ENCODE peak calls at places on chromosomes 11 and 22, in nine cellular contexts. O is tibial nerve, K is neuronal stem cell, N is skeletal muscle cell, R is NCI-H2081, J is EL, H is GM03348, G is GM04504, Z is RPMI8226. S is an unnamed sample.
A peak's percentile ranks its signal among the peaks of the same experiment; 100 is the strongest.

GRCh38 chr11:11958403-11958802 is 50.0 kb downstream of the DKK3 start:
- DNase-seq in J (no peak), G (no peak), Z (no peak), N (no peak), K (no peak), R (no peak), O (no peak), H (no peak), S (no peak)

GRCh38 chr11:57323503-57324153 is 1.1 kb downstream of the TNKS1BP1 start:
- DNase-seq in N (no peak), R (no peak), K (no peak), J (peak; percentile 38), H (peak; percentile 66), O (no peak), G (no peak), Z (no peak), S (peak; percentile 88)

GRCh38 chr22:34997921-34998320 is 68.0 kb upstream of the ISX start:
- DNase-seq in G (no peak), N (no peak), Z (no peak), O (no peak), J (no peak), R (no peak), H (no peak), K (no peak), S (no peak)

GRCh38 chr11:43072096-43072495 is 239.7 kb upstream of the API5 start:
- DNase-seq in N (no peak), G (no peak), R (no peak), O (no peak), Z (no peak), K (no peak), H (no peak), J (no peak), S (no peak)

GRCh38 chr22:49207008-49207775 is 620.5 kb downstream of the BRD1 start:
- DNase-seq in O (no peak), Z (no peak), G (no peak), K (no peak), H (no peak), J (no peak), N (no peak), R (no peak), S (no peak)

GRCh38 chr11:48063424-48063978 is 83.1 kb downstream of the PTPRJ start:
- DNase-seq in O (peak; percentile 59), J (peak; percentile 98), H (peak; percentile 88), G (peak; percentile 93), R (no peak), K (no peak), N (peak; percentile 86), Z (no peak), S (peak; percentile 94)

GRCh38 chr11:63635762-63636465 is 21.7 kb upstream of the PLAAT3 start:
- DNase-seq in R (peak; percentile 38), Z (peak; percentile 69), O (peak; percentile 69), G (no peak), J (peak; percentile 60), K (peak; percentile 62), H (peak; percentile 80), N (peak; percentile 14), S (peak; percentile 84)

GRCh38 chr11:63986156-63986931 is at the start of gene OTUB1:
- DNase-seq in G (peak; percentile 78), N (peak; percentile 35), J (peak; percentile 91), H (peak; percentile 97), R (peak; percentile 96), Z (peak; percentile 95), K (peak; percentile 91), O (peak; percentile 75), S (peak; percentile 100)

GRCh38 chr11:123682976-123683375 is 28.6 kb upstream of the SCN3B start:
- DNase-seq in G (no peak), O (no peak), N (no peak), Z (no peak), R (no peak), K (no peak), H (no peak), J (no peak), S (no peak)

GRCh38 chr11:134749040-134749586 is 337.1 kb upstream of the B3GAT1 start:
- DNase-seq in J (no peak), H (no peak), N (no peak), K (no peak), O (no peak), Z (no peak), R (no peak), G (no peak), S (no peak)

GRCh38 chr22:17368727-17369552 is at the start of gene CECR2:
- DNase-seq in Z (no peak), O (peak; percentile 12), N (no peak), R (no peak), J (no peak), K (peak; percentile 90), G (no peak), H (peak; percentile 17), S (no peak)

GRCh38 chr11:69378303-69379141 is 84.6 kb downstream of the MYEOV start:
- DNase-seq in N (no peak), H (no peak), G (no peak), O (no peak), K (no peak), Z (no peak), J (no peak), R (no peak), S (peak; percentile 66)

GRCh38 chr11:127042445-127042844 is 41.9 kb upstream of the KIRREL3 start:
- DNase-seq in R (no peak), H (peak; percentile 86), G (peak; percentile 56), O (no peak), Z (no peak), J (peak; percentile 68), K (no peak), N (peak; percentile 3), S (peak; percentile 79)

GRCh38 chr11:2165571-2165970 is 4.6 kb upstream of the INS start:
- DNase-seq in J (no peak), O (no peak), R (no peak), H (no peak), Z (no peak), G (no peak), K (no peak), N (no peak), S (no peak)

GRCh38 chr22:29310065-29310862 is 3.8 kb downstream of the GAS2L1 start:
- DNase-seq in G (no peak), N (no peak), Z (no peak), J (no peak), K (no peak), H (no peak), R (no peak), O (no peak), S (peak; percentile 56)

GRCh38 chr11:118230088-118230487 is 5.3 kb upstream of the JAML start:
- DNase-seq in Z (no peak), H (no peak), O (no peak), J (no peak), G (no peak), K (no peak), R (no peak), N (no peak), S (no peak)

GRCh38 chr11:2834893-2835767 is 50.4 kb downstream of the CDKN1C start:
- DNase-seq in R (no peak), J (no peak), O (no peak), N (no peak), Z (no peak), G (no peak), K (no peak), H (no peak), S (no peak)

GRCh38 chr11:48001438-48002021 is 21.2 kb downstream of the PTPRJ start:
- DNase-seq in J (peak; percentile 58), K (no peak), H (peak; percentile 30), N (peak; percentile 71), Z (no peak), G (no peak), O (no peak), R (no peak), S (peak; percentile 94)

GRCh38 chr11:659532-660085 is 22.5 kb downstream of the DRD4 start:
- DNase-seq in O (no peak), K (no peak), H (no peak), R (no peak), J (no peak), N (no peak), G (no peak), Z (no peak), S (peak; percentile 63)

GRCh38 chr11:16291729-16292128 is 64.6 kb downstream of the SOX6 start:
- DNase-seq in N (no peak), K (no peak), O (no peak), H (no peak), R (no peak), G (no peak), J (no peak), Z (no peak), S (no peak)

GRCh38 chr11:1202154-1202775 is 20.6 kb upstream of the MUC5B start:
- DNase-seq in J (no peak), R (no peak), O (no peak), K (no peak), N (no peak), G (no peak), Z (no peak), H (no peak), S (peak; percentile 93)

GRCh38 chr11:100340416-100341323 is 346.4 kb upstream of the ARHGAP42 start:
- DNase-seq in R (no peak), Z (no peak), G (no peak), N (no peak), J (no peak), H (no peak), K (no peak), O (no peak), S (no peak)

GRCh38 chr11:105046898-105047579 is 1.9 kb upstream of the CARD16 start:
- DNase-seq in K (no peak), Z (no peak), N (peak; percentile 94), G (peak; percentile 98), R (no peak), H (peak; percentile 90), J (peak; percentile 99), O (no peak), S (peak; percentile 77)

GRCh38 chr22:35023692-35024363 is 42.1 kb upstream of the ISX start:
- DNase-seq in O (peak; percentile 61), J (peak; percentile 34), R (peak; percentile 15), Z (peak; percentile 74), K (peak; percentile 72), H (peak; percentile 70), N (no peak), G (no peak), S (peak; percentile 82)

GRCh38 chr11:57426439-57426753 is 525 bp downstream of the SLC43A3 start:
- DNase-seq in N (no peak), K (no peak), R (no peak), O (no peak), J (no peak), G (no peak), Z (peak; percentile 78), H (no peak), S (no peak)

S was measured in osteoblast.